ENCODE peak calls at places on chromosomes 16 and 17, in eight cellular contexts. Z is thoracic aorta; U is PC-3; G is nephron progenitor cell; C is GDM1; E is stimulated activated CD4-positive, alpha-beta T cell treated with anti-CD3 and anti-CD28 coated beads, Interleukin-4, amount 100 ng/mL, for 4 hours; S is AG09319; H is DMS79. T is an unnamed sample.
A peak's percentile ranks its signal among the peaks of the same experiment; 100 is the strongest.

GRCh38 chr17:6323626-6324356 is 111.1 kb downstream of the AIPL1 start:
- DNase-seq in Z (no peak), U (peak; percentile 23), G (no peak), C (no peak), E (no peak), S (no peak), H (no peak), T (peak; percentile 5)

GRCh38 chr16:8756755-8757154 is 40.7 kb downstream of the TMEM186 start:
- DNase-seq in Z (no peak), U (no peak), G (no peak), C (no peak), E (no peak), S (no peak), H (no peak), T (no peak)

GRCh38 chr16:58026139-58026704 is 668 bp downstream of the MMP15 start:
- DNase-seq in Z (no peak), U (peak; percentile 28), G (peak; percentile 54), C (no peak), E (peak; percentile 24), S (no peak), H (no peak), T (peak; percentile 45)

GRCh38 chr16:9060225-9060624 is 31.2 kb upstream of the HAPSTR1 start:
- DNase-seq in Z (no peak), U (peak; percentile 39), G (no peak), C (no peak), E (no peak), S (no peak), H (no peak), T (no peak)

GRCh38 chr17:49995055-49995738 is at the start of gene DLX3:
- DNase-seq in Z (peak; percentile 42), U (peak; percentile 91), G (peak; percentile 81), C (peak; percentile 40), E (peak; percentile 22), S (peak; percentile 24), H (peak; percentile 59), T (peak; percentile 52)

GRCh38 chr17:36085710-36086268 is 4.2 kb downstream of the CCL3 start:
- DNase-seq in Z (no peak), U (no peak), G (no peak), C (no peak), E (no peak), S (no peak), H (no peak), T (no peak)

GRCh38 chr17:80095038-80095843 is 6.1 kb upstream of the GAA start:
- DNase-seq in Z (no peak), U (no peak), G (no peak), C (no peak), E (no peak), S (no peak), H (no peak), T (no peak)

GRCh38 chr17:31508310-31509094 is 117.0 kb downstream of the RAB11FIP4 start:
- DNase-seq in Z (no peak), U (no peak), G (no peak), C (peak; percentile 30), E (no peak), S (no peak), H (no peak), T (peak; percentile 45)

GRCh38 chr16:21994856-21995465 is 6.0 kb downstream of the PDZD9 start:
- DNase-seq in Z (no peak), U (no peak), G (no peak), C (no peak), E (no peak), S (no peak), H (no peak), T (no peak)

GRCh38 chr16:15899538-15900100 is 11.2 kb upstream of the CEP20 start:
- DNase-seq in Z (no peak), U (peak; percentile 95), G (no peak), C (no peak), E (no peak), S (peak; percentile 36), H (no peak), T (peak; percentile 94)

GRCh38 chr17:13031718-13032350 is 14.0 kb upstream of the ELAC2 start:
- DNase-seq in Z (no peak), U (peak; percentile 70), G (peak; percentile 48), C (peak; percentile 0), E (peak; percentile 27), S (no peak), H (no peak), T (peak; percentile 25)

GRCh38 chr17:61309362-61309761 is 90.3 kb upstream of the TBX2 start:
- DNase-seq in Z (no peak), U (no peak), G (no peak), C (no peak), E (no peak), S (no peak), H (no peak), T (no peak)

GRCh38 chr17:64328036-64328874 is 62.4 kb downstream of the PECAM1 start:
- DNase-seq in Z (no peak), U (no peak), G (no peak), C (no peak), E (no peak), S (no peak), H (no peak), T (no peak)

GRCh38 chr17:5941258-5941657 is 128.9 kb upstream of the WSCD1 start:
- DNase-seq in Z (no peak), U (no peak), G (no peak), C (no peak), E (no peak), S (no peak), H (no peak), T (no peak)

GRCh38 chr16:67082891-67083290 is 26.9 kb upstream of the PHAF1 start:
- DNase-seq in Z (no peak), U (no peak), G (no peak), C (no peak), E (no peak), S (no peak), H (no peak), T (no peak)

GRCh38 chr16:17552351-17552750 is 81.6 kb upstream of the XYLT1 start:
- DNase-seq in Z (no peak), U (no peak), G (no peak), C (no peak), E (no peak), S (no peak), H (no peak), T (no peak)

GRCh38 chr16:56195151-56195550 is 3.9 kb downstream of the GNAO1 start:
- DNase-seq in Z (no peak), U (peak; percentile 6), G (no peak), C (no peak), E (no peak), S (no peak), H (peak; percentile 76), T (no peak)

GRCh38 chr16:68229431-68230175 is 6.3 kb downstream of the ESRP2 start:
- DNase-seq in Z (no peak), U (peak; percentile 64), G (peak; percentile 59), C (no peak), E (no peak), S (peak; percentile 55), H (no peak), T (peak; percentile 79)

GRCh38 chr17:6048486-6048885 is 21.7 kb upstream of the WSCD1 start:
- DNase-seq in Z (no peak), U (no peak), G (no peak), C (no peak), E (no peak), S (no peak), H (no peak), T (no peak)

GRCh38 chr17:12388206-12388605 is 277.5 kb upstream of the MYOCD start:
- DNase-seq in Z (no peak), U (no peak), G (no peak), C (no peak), E (no peak), S (no peak), H (no peak), T (no peak)

GRCh38 chr17:30323895-30324319 is 9.9 kb downstream of the TMIGD1 start:
- DNase-seq in Z (no peak), U (peak; percentile 77), G (no peak), C (peak; percentile 55), E (peak; percentile 8), S (no peak), H (peak; percentile 14), T (no peak)

GRCh38 chr17:66531826-66532439 is 229.5 kb downstream of the PRKCA start:
- DNase-seq in Z (no peak), U (no peak), G (no peak), C (no peak), E (no peak), S (no peak), H (no peak), T (no peak)

GRCh38 chr17:4782652-4783051 is 3.5 kb downstream of the VMO1 start:
- DNase-seq in Z (no peak), U (no peak), G (no peak), C (no peak), E (no peak), S (no peak), H (no peak), T (no peak)

GRCh38 chr17:17836250-17836817 is 452 bp downstream of the SREBF1 start:
- DNase-seq in Z (peak; percentile 79), U (peak; percentile 100), G (peak; percentile 99), C (peak; percentile 90), E (peak; percentile 97), S (peak; percentile 78), H (peak; percentile 70), T (peak; percentile 96)

GRCh38 chr17:42221886-42222745 is 27.8 kb upstream of the GHDC start:
- DNase-seq in Z (no peak), U (no peak), G (peak; percentile 41), C (peak; percentile 60), E (peak; percentile 53), S (no peak), H (no peak), T (peak; percentile 30)

GRCh38 chr17:35799942-35800341 is 4.5 kb upstream of the MMP28 start:
- DNase-seq in Z (no peak), U (peak; percentile 68), G (no peak), C (no peak), E (no peak), S (no peak), H (no peak), T (no peak)

GRCh38 chr17:27945333-27945616 is 52.1 kb upstream of the LYRM9 start:
- DNase-seq in Z (no peak), U (no peak), G (no peak), C (no peak), E (no peak), S (no peak), H (no peak), T (no peak)

GRCh38 chr16:70576431-70577255 is 53.0 kb downstream of the SF3B3 start:
- DNase-seq in Z (no peak), U (peak; percentile 22), G (no peak), C (no peak), E (no peak), S (peak; percentile 50), H (no peak), T (peak; percentile 66)

GRCh38 chr16:81457326-81458133 is 12.9 kb downstream of the CMIP start:
- DNase-seq in Z (no peak), U (no peak), G (no peak), C (no peak), E (no peak), S (peak; percentile 16), H (no peak), T (peak; percentile 79)

GRCh38 chr17:58184308-58184985 is 8.1 kb upstream of the EPX start:
- DNase-seq in Z (no peak), U (peak; percentile 81), G (no peak), C (peak; percentile 7), E (no peak), S (no peak), H (no peak), T (no peak)

GRCh38 chr16:81499576-81500380 is 55.2 kb downstream of the CMIP start:
- DNase-seq in Z (no peak), U (no peak), G (no peak), C (no peak), E (no peak), S (no peak), H (no peak), T (no peak)

GRCh38 chr16:8908779-8909468 is 26.8 kb downstream of the LITAFD start:
- DNase-seq in Z (no peak), U (peak; percentile 7), G (no peak), C (no peak), E (no peak), S (no peak), H (no peak), T (no peak)

T was measured in HT-29.